ENCODE peak calls at places on chromosomes 13 and 19, in nine cellular contexts. V is NCI-H748 treated with DMSO at 0.1 percent for 48 hours; J is anterior cingulate cortex; O is NCI-H1105; T is ascending aorta; X is stimulated activated CD4-positive, alpha-beta T cell treated with anti-CD3 and anti-CD28 coated beads, Interleukin-1b, Interleukin-23, amount 100 ng/mL, for 24 hours; U is amniotic stem cell; H is CD4-positive, CD25-positive, alpha-beta regulatory T cell; E is CD4-positive, alpha-beta T cell. N is an unnamed sample.

GRCh38 chr13:83895994-83896580 is 13.8 kb upstream of the SLITRK1 start:
- DNase-seq in U (no peak), J (no peak), H (no peak), E (no peak), V (no peak), O (no peak), X (no peak), T (no peak), N (no peak)

GRCh38 chr13:56338421-56338820 is 802.3 kb upstream of the PRR20A start:
- DNase-seq in X (no peak), H (no peak), V (no peak), O (no peak), E (no peak), U (no peak), J (no peak), T (no peak), N (no peak)

GRCh38 chr19:793775-794174 is 3.5 kb upstream of the PTBP1 start:
- DNase-seq in U (no peak), T (no peak), J (no peak), O (no peak), X (no peak), H (no peak), V (no peak), E (no peak), N (no peak)

GRCh38 chr19:45821103-45821521 is 6.0 kb upstream of the RSPH6A start:
- DNase-seq in T (no peak), H (no peak), J (no peak), E (no peak), U (no peak), V (no peak), O (no peak), X (no peak), N (no peak)

GRCh38 chr13:51938454-51938853 is 72.8 kb downstream of the ATP7B start:
- DNase-seq in E (no peak), T (no peak), U (no peak), H (no peak), V (no peak), J (no peak), X (no peak), O (no peak), N (no peak)

GRCh38 chr13:32117696-32118095 is 86.1 kb downstream of the FRY start:
- DNase-seq in H (no peak), V (no peak), O (no peak), E (no peak), J (no peak), U (no peak), X (no peak), T (peak), N (no peak)

GRCh38 chr13:106159295-106160195 is 375.9 kb downstream of the EFNB2 start:
- DNase-seq in O (no peak), E (no peak), T (no peak), U (no peak), H (no peak), J (no peak), V (no peak), X (no peak), N (no peak)

GRCh38 chr13:98575009-98575866 is 1.7 kb downstream of the STK24 start:
- DNase-seq in J (no peak), E (no peak), O (no peak), X (no peak), V (no peak), H (peak), U (no peak), T (no peak), N (no peak)

GRCh38 chr13:63435668-63436275 is 2020.1 kb upstream of the PCDH20 start:
- DNase-seq in T (no peak), V (no peak), J (no peak), O (no peak), H (no peak), E (no peak), U (peak), X (no peak), N (no peak)

GRCh38 chr13:94239135-94239534 is 240.3 kb downstream of the DCT start:
- DNase-seq in V (no peak), J (no peak), U (no peak), O (no peak), H (peak), T (no peak), E (no peak), X (no peak), N (no peak)

GRCh38 chr19:9721861-9722260 is 46.7 kb downstream of the ZNF846 start:
- DNase-seq in O (peak), E (no peak), J (no peak), U (no peak), V (no peak), H (no peak), X (no peak), T (no peak), N (no peak)

GRCh38 chr19:839146-839872 is 1.5 kb upstream of the PRTN3 start:
- DNase-seq in H (no peak), X (no peak), J (no peak), E (no peak), V (no peak), O (no peak), T (no peak), U (no peak), N (no peak)